ENCODE peak calls at places on chromosomes 6 and 20, in ten cellular contexts. P, B, R, A, K, N, G, O, J and M are unnamed samples.

GRCh38 chr6:106540907-106541306 is 88.4 kb downstream of the RTN4IP1 start:
- DNase-seq in P (no peak), B (no peak), R (no peak), A (no peak), K (no peak), N (no peak), G (no peak), O (no peak), J (no peak), M (no peak)

GRCh38 chr20:58651823-58652605 is 931 bp downstream of the STX16 start:
- DNase-seq in P (peak; percentile 84), B (no peak), R (peak; percentile 74), A (peak; percentile 71), K (peak; percentile 94), N (peak; percentile 75), G (peak; percentile 69), O (peak; percentile 67), J (peak; percentile 36), M (peak; percentile 17)

GRCh38 chr20:58271596-58272460 is 37.7 kb upstream of the RAB22A start:
- DNase-seq in P (no peak), B (no peak), R (no peak), A (no peak), K (no peak), N (no peak), G (peak; percentile 50), O (no peak), J (no peak), M (no peak)

GRCh38 chr6:22133352-22133751 is 163.5 kb downstream of the PRL start:
- DNase-seq in P (no peak), B (no peak), R (no peak), A (no peak), K (no peak), N (no peak), G (no peak), O (no peak), J (peak; percentile 33), M (no peak)

GRCh38 chr6:104771258-104771832 is 88.4 kb downstream of the HACE1 start:
- DNase-seq in P (no peak), B (no peak), R (no peak), A (no peak), K (no peak), N (no peak), G (peak; percentile 39), O (no peak), J (no peak), M (no peak)

GRCh38 chr20:3276400-3277015 is 37.5 kb upstream of the SLC4A11 start:
- DNase-seq in P (no peak), B (peak; percentile 35), R (no peak), A (no peak), K (no peak), N (no peak), G (no peak), O (no peak), J (peak; percentile 13), M (no peak)

GRCh38 chr6:149484733-149485700 is at the start of gene ZC3H12D:
- DNase-seq in P (no peak), B (peak; percentile 38), R (peak; percentile 84), A (peak; percentile 68), K (peak; percentile 77), N (peak; percentile 69), G (no peak), O (peak; percentile 44), J (no peak), M (no peak)

GRCh38 chr20:8388707-8389106 is 256.6 kb downstream of the PLCB1 start:
- DNase-seq in P (no peak), B (no peak), R (no peak), A (no peak), K (no peak), N (no peak), G (no peak), O (no peak), J (no peak), M (no peak)

GRCh38 chr6:145735356-145736165 is at the start of gene EPM2A:
- DNase-seq in P (peak; percentile 25), B (peak; percentile 65), R (peak; percentile 86), A (peak; percentile 95), K (peak; percentile 95), N (peak; percentile 91), G (peak; percentile 88), O (peak; percentile 40), J (peak; percentile 74), M (peak; percentile 80)

DNA sequence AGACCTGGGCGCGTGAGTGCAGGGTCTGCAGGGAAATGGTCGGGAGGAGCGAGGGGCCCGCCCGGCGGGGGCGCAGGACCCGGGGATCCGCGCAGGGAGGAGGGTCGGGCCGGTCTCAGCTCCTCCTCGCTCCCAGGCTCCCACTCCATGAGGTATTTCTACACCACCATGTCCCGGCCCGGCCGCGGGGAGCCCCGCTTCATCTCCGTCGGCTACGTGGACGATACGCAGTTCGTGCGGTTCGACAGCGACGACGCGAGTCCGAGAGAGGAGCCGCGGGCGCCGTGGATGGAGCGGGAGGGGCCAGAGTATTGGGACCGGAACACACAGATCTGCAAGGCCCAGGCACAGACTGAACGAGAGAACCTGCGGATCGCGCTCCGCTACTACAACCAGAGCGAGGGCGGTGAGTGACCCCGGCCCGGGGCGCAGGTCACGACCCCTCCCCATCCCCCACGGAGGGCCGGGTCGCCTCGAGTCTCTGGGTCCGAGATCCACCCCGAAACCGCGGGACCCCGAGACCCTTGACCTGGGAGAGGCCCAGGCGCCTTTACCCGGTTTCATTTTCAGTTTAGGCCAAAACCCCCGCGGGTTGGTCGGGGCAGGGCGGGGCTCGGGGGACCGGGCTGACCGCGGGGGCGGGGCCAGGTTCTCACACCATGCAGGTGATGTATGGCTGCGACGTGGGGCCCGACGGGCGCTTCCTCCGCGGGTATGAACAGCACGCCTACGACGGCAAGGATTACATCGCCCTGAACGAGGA is 54.3 kb upstream of the HLA-A start:
- DNase-seq in P (no peak), B (peak; percentile 18), R (peak; percentile 94), A (peak; percentile 92), K (no peak), N (no peak), G (peak; percentile 27), O (peak; percentile 25), J (peak; percentile 42), M (peak; percentile 87)
- H3K4me3 ChIP-seq in P (peak overlapping the region; percentile 78), B (peak overlapping the region; percentile 76), R (peak overlapping the region; percentile 92), A (peak overlapping the region; percentile 45), K (peak overlapping the region; percentile 55), N (peak overlapping the region; percentile 67), G (no peak overlapping the region), O (peak overlapping the region; percentile 57), J (peak overlapping the region; percentile 50), M (peak overlapping the region; percentile 93)

GRCh38 chr6:122640377-122640776 is 30.2 kb downstream of the PKIB start:
- DNase-seq in P (no peak), B (no peak), R (no peak), A (no peak), K (no peak), N (no peak), G (no peak), O (no peak), J (no peak), M (no peak)
- TF ChIP-seq POLR2AphosphoS5 in P (no peak), B (no peak), R (no peak), A (no peak), K (no peak), N (no peak), G (no peak), O (no peak), J (no peak), M (no peak)

GRCh38 chr20:62624325-62624690 is 18.0 kb upstream of the SLCO4A1 start:
- DNase-seq in P (no peak), B (no peak), R (peak; percentile 78), A (no peak), K (no peak), N (no peak), G (no peak), O (no peak), J (no peak), M (no peak)
- H3K4me3 ChIP-seq in P (peak overlapping the region; percentile 21), B (peak overlapping the region; percentile 50), R (no peak overlapping the region), A (no peak overlapping the region), K (no peak overlapping the region), N (peak overlapping the region; percentile 4), G (no peak overlapping the region), O (peak overlapping the region; percentile 35), J (no peak overlapping the region), M (peak overlapping the region; percentile 52)

DNA sequence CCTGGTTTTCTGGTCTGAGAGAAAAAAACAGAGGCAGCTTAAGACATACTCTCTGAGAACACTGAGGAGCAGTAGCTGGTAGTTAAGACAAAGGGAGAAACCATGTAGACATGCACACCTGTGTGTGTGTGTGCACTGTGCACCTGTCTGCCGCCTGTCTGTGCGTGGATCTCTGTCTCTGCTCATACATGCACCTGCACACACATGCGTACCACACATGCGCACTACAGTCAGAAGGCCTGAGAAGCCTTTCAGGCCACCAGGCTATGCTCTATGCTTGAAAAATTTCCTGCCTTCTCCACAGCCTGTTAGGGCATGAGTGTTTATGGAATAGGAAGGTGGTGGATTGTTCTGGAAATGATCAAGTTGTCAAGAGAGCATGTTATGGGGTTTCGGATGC is 103.5 kb downstream of the CDH4 start:
- DNase-seq in P (no peak), B (no peak), R (no peak), A (no peak), K (no peak), N (no peak), G (no peak), O (no peak), J (no peak), M (no peak)
- TF ChIP-seq POLR2AphosphoS5 in P (no peak), B (no peak), R (no peak), A (peak; percentile 49), K (no peak), N (no peak), G (no peak), O (no peak), J (no peak), M (no peak)

GRCh38 chr6:42410861-42411260 is 40.9 kb downstream of the TRERF1 start:
- DNase-seq in P (no peak), B (no peak), R (no peak), A (no peak), K (no peak), N (no peak), G (no peak), O (no peak), J (no peak), M (no peak)
- H3K4me3 ChIP-seq in P (no peak overlapping the region), B (no peak overlapping the region), R (no peak overlapping the region), A (no peak overlapping the region), K (no peak overlapping the region), N (no peak overlapping the region), G (no peak overlapping the region), O (no peak overlapping the region), J (no peak overlapping the region), M (no peak overlapping the region)